ENCODE peak calls at places on chromosomes 5 and 9, in four cellular contexts. One of them, this sample, is unnamed.

GRCh38 chr9:113941056-113941455 is 64.9 kb downstream of the ZNF618 start:
- DNase-seq in mesendoderm: no peak
- DNase-seq in H9: no peak
- DNase-seq in H1: no peak
- DNase-seq in this sample: peak

GRCh38 chr5:10018670-10019069 is 231.0 kb downstream of the ATPSCKMT start:
- DNase-seq in mesendoderm: peak
- DNase-seq in H9: no peak
- DNase-seq in H1: no peak
- DNase-seq in this sample: peak

GRCh38 chr9:27112235-27112634 is 3.2 kb downstream of the TEK start:
- DNase-seq in mesendoderm: peak
- DNase-seq in H9: no peak
- DNase-seq in H1: no peak
- DNase-seq in this sample: no peak

GRCh38 chr5:123439616-123440153 is 16.5 kb upstream of the CEP120 start:
- DNase-seq in mesendoderm: no peak
- DNase-seq in H9: no peak
- DNase-seq in H1: no peak
- DNase-seq in this sample: no peak

GRCh38 chr5:25091917-25092316 is 447.1 kb upstream of the CDH10 start:
- DNase-seq in mesendoderm: no peak
- DNase-seq in H9: no peak
- DNase-seq in H1: no peak
- DNase-seq in this sample: no peak

GRCh38 chr9:91677822-91678221 is 254.2 kb upstream of the NFIL3 start:
- DNase-seq in mesendoderm: no peak
- DNase-seq in H9: no peak
- DNase-seq in H1: no peak
- DNase-seq in this sample: no peak

GRCh38 chr5:120314201-120314600 is 149.9 kb upstream of the PRR16 start:
- DNase-seq in mesendoderm: no peak
- DNase-seq in H9: no peak
- DNase-seq in H1: no peak
- DNase-seq in this sample: peak

GRCh38 chr9:22718653-22719052 is 272.0 kb downstream of the DMRTA1 start:
- DNase-seq in mesendoderm: no peak
- DNase-seq in H9: no peak
- DNase-seq in H1: no peak
- DNase-seq in this sample: no peak

GRCh38 chr9:114001410-114001685 is 76.8 kb downstream of the AMBP start:
- DNase-seq in mesendoderm: no peak
- DNase-seq in H9: no peak
- DNase-seq in H1: no peak
- DNase-seq in this sample: no peak

GRCh38 chr5:103562453-103563157 is at the start of gene NUDT12:
- DNase-seq in mesendoderm: peak
- DNase-seq in H9: peak
- DNase-seq in H1: peak
- DNase-seq in this sample: peak

GRCh38 chr5:147223951-147224791 is 10.7 kb upstream of the STK32A start:
- DNase-seq in mesendoderm: peak
- DNase-seq in H9: no peak
- DNase-seq in H1: no peak
- DNase-seq in this sample: peak

GRCh38 chr5:10489810-10490426 is 48.2 kb downstream of the ROPN1L start:
- DNase-seq in mesendoderm: no peak
- DNase-seq in H9: no peak
- DNase-seq in H1: no peak
- DNase-seq in this sample: peak

GRCh38 chr5:124773291-124774001 is 27.0 kb upstream of the ZNF608 start:
- DNase-seq in mesendoderm: no peak
- DNase-seq in H9: no peak
- DNase-seq in H1: no peak
- DNase-seq in this sample: no peak

GRCh38 chr9:93126825-93127368 is 7.2 kb downstream of the NINJ1 start:
- DNase-seq in mesendoderm: peak
- DNase-seq in H9: peak
- DNase-seq in H1: no peak
- DNase-seq in this sample: no peak

GRCh38 chr5:167305591-167306213 is 985.7 kb upstream of the WWC1 start:
- DNase-seq in mesendoderm: peak
- DNase-seq in H9: no peak
- DNase-seq in H1: no peak
- DNase-seq in this sample: no peak

GRCh38 chr5:3659907-3660306 is 64.3 kb downstream of the IRX1 start:
- DNase-seq in mesendoderm: no peak
- DNase-seq in H9: no peak
- DNase-seq in H1: no peak
- DNase-seq in this sample: peak

GRCh38 chr5:157743163-157744054 is at the start of gene LSM11:
- DNase-seq in mesendoderm: peak
- DNase-seq in H9: peak
- DNase-seq in H1: peak
- DNase-seq in this sample: peak

GRCh38 chr5:158431369-158432029 is 572.6 kb upstream of the CLINT1 start:
- DNase-seq in mesendoderm: no peak
- DNase-seq in H9: no peak
- DNase-seq in H1: no peak
- DNase-seq in this sample: no peak

GRCh38 chr9:83062653-83063527 is at the start of gene RASEF:
- DNase-seq in mesendoderm: peak
- DNase-seq in H9: peak
- DNase-seq in H1: peak
- DNase-seq in this sample: no peak

GRCh38 chr9:131731237-131731995 is 8.5 kb downstream of the RAPGEF1 start:
- DNase-seq in mesendoderm: no peak
- DNase-seq in H9: no peak
- DNase-seq in H1: no peak
- DNase-seq in this sample: peak

GRCh38 chr9:127958728-127959127 is 21.1 kb upstream of the DPM2 start:
- DNase-seq in mesendoderm: no peak
- DNase-seq in H9: no peak
- DNase-seq in H1: no peak
- DNase-seq in this sample: no peak

GRCh38 chr5:2610986-2611385 is 140.5 kb downstream of the IRX2 start:
- DNase-seq in mesendoderm: no peak
- DNase-seq in H9: no peak
- DNase-seq in H1: no peak
- DNase-seq in this sample: no peak

GRCh38 chr5:3353561-3353960 is 242.1 kb upstream of the IRX1 start:
- DNase-seq in mesendoderm: no peak
- DNase-seq in H9: peak
- DNase-seq in H1: no peak
- DNase-seq in this sample: no peak

GRCh38 chr5:43396762-43397304 is 15.4 kb downstream of the CCL28 start:
- DNase-seq in mesendoderm: no peak
- DNase-seq in H9: peak
- DNase-seq in H1: no peak
- DNase-seq in this sample: no peak

GRCh38 chr5:140015706-140016105 is 27.4 kb downstream of the NRG2 start:
- DNase-seq in mesendoderm: no peak
- DNase-seq in H9: no peak
- DNase-seq in H1: no peak
- DNase-seq in this sample: no peak

GRCh38 chr5:59728356-59728755 is 165.2 kb downstream of the PDE4D start:
- DNase-seq in mesendoderm: no peak
- DNase-seq in H9: no peak
- DNase-seq in H1: no peak
- DNase-seq in this sample: no peak

GRCh38 chr5:82793808-82794419 is 283.3 kb downstream of the TMEM167A start:
- DNase-seq in mesendoderm: peak
- DNase-seq in H9: peak
- DNase-seq in H1: peak
- DNase-seq in this sample: peak

GRCh38 chr9:133956520-133957076 is 35.5 kb downstream of the VAV2 start:
- DNase-seq in mesendoderm: peak
- DNase-seq in H9: peak
- DNase-seq in H1: no peak
- DNase-seq in this sample: peak

GRCh38 chr5:147519380-147519779 is 9.5 kb upstream of the DPYSL3 start:
- DNase-seq in mesendoderm: peak
- DNase-seq in H9: no peak
- DNase-seq in H1: no peak
- DNase-seq in this sample: no peak

GRCh38 chr5:160655717-160656116 is 196.3 kb downstream of the ATP10B start:
- DNase-seq in mesendoderm: no peak
- DNase-seq in H9: no peak
- DNase-seq in H1: no peak
- DNase-seq in this sample: no peak

GRCh38 chr5:180180846-180181245 is 28.2 kb downstream of the RASGEF1C start:
- DNase-seq in mesendoderm: no peak
- DNase-seq in H9: no peak
- DNase-seq in H1: no peak
- DNase-seq in this sample: no peak

GRCh38 chr9:13529321-13530104 is 250.0 kb upstream of the MPDZ start:
- DNase-seq in mesendoderm: no peak
- DNase-seq in H9: no peak
- DNase-seq in H1: no peak
- DNase-seq in this sample: no peak

GRCh38 chr9:95192631-95193030 is 124.9 kb downstream of the FANCC start:
- DNase-seq in mesendoderm: no peak
- DNase-seq in H9: no peak
- DNase-seq in H1: no peak
- DNase-seq in this sample: no peak

GRCh38 chr9:19788152-19788551 is 685 bp downstream of the SLC24A2 start:
- DNase-seq in mesendoderm: peak
- DNase-seq in H9: peak
- DNase-seq in H1: peak
- DNase-seq in this sample: no peak

GRCh38 chr9:1531411-1531903 is 481.3 kb downstream of the DMRT2 start:
- DNase-seq in mesendoderm: no peak
- DNase-seq in H9: no peak
- DNase-seq in H1: no peak
- DNase-seq in this sample: no peak

GRCh38 chr9:81589392-81589791 is 100.0 kb downstream of the TLE1 start:
- DNase-seq in mesendoderm: no peak
- DNase-seq in H9: no peak
- DNase-seq in H1: no peak
- DNase-seq in this sample: no peak

GRCh38 chr9:38638881-38639576 is 18.6 kb upstream of the ANKRD18A start:
- DNase-seq in mesendoderm: no peak
- DNase-seq in H9: no peak
- DNase-seq in H1: no peak
- DNase-seq in this sample: no peak

DNA sequence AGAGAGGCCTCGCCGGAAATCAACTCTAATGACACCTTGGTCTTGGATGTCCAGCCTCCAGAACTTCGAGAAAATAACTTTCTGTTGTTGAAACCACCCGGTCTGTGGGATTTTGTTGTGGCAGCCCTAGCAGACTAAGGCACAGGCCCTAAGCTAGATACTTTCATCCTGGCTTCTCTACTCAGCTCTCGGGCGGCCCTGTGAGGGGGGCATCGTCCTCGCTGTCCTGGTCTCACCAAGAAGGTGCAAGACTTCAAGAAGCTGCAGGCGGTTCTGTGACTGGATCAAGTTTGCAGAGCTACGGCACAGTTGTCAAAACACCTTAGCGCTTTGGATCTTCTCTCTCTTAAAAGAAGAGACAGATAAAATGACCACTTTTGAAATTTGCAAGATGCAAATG is 119.3 kb upstream of the PHYKPL start:
- DNase-seq in mesendoderm: no peak
- DNase-seq in H9: no peak
- DNase-seq in H1: no peak
- DNase-seq in this sample: no peak
- H4K5ac ChIP-seq in mesendoderm: no peak
- H4K5ac ChIP-seq in H9: no peak
- H4K5ac ChIP-seq in H1: no peak
- H4K5ac ChIP-seq in this sample: no peak

GRCh38 chr9:108434036-108434435 is 421.8 kb downstream of the ACTL7B start:
- DNase-seq in mesendoderm: no peak
- DNase-seq in H9: no peak
- DNase-seq in H1: no peak
- DNase-seq in this sample: no peak

GRCh38 chr9:108441251-108441650 is 414.5 kb downstream of the ACTL7B start:
- DNase-seq in mesendoderm: no peak
- DNase-seq in H9: no peak
- DNase-seq in H1: no peak
- DNase-seq in this sample: no peak

GRCh38 chr9:108434502-108434901 is 421.3 kb downstream of the ACTL7B start:
- DNase-seq in mesendoderm: peak
- DNase-seq in H9: no peak
- DNase-seq in H1: no peak
- DNase-seq in this sample: peak

GRCh38 chr9:108439967-108440366 is 415.8 kb downstream of the ACTL7B start:
- DNase-seq in mesendoderm: no peak
- DNase-seq in H9: no peak
- DNase-seq in H1: no peak
- DNase-seq in this sample: peak

DNA sequence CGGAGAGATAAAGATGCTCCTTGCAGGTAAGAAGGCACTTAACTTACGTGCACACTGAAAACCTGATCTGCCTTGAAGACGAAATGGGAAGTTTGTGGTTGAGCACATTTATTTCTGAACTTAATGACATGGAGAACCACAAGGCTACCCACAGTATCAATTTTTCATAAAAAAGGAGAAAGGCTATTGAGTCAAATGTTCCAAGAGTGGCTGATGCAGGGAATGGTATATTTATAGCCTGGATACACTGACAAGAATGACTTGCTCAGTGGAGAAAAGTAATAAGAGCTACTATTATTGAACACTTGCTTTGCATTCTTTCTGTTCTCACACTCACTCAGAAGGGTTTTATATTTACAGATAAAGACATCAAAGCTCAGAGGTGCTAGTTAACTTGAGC is 419.3 kb downstream of the ACTL7B start:
- DNase-seq in mesendoderm: no peak
- DNase-seq in H9: no peak
- DNase-seq in H1: no peak
- DNase-seq in this sample: no peak
- H4K5ac ChIP-seq in mesendoderm: no peak
- H4K5ac ChIP-seq in H9: no peak
- H4K5ac ChIP-seq in H1: no peak
- H4K5ac ChIP-seq in this sample: no peak

GRCh38 chr5:165360366-165361142 is 1855.1 kb downstream of the MAT2B start:
- DNase-seq in mesendoderm: no peak
- DNase-seq in H9: no peak
- DNase-seq in H1: no peak
- DNase-seq in this sample: no peak
- H4K5ac ChIP-seq in mesendoderm: no peak
- H4K5ac ChIP-seq in H9: no peak
- H4K5ac ChIP-seq in H1: no peak
- H4K5ac ChIP-seq in this sample: no peak

GRCh38 chr9:122389195-122389594 is 18.4 kb downstream of the PTGS1 start:
- DNase-seq in mesendoderm: no peak
- DNase-seq in H9: no peak
- DNase-seq in H1: no peak
- DNase-seq in this sample: no peak
- H4K5ac ChIP-seq in mesendoderm: no peak
- H4K5ac ChIP-seq in H9: no peak
- H4K5ac ChIP-seq in H1: no peak
- H4K5ac ChIP-seq in this sample: no peak